ENCODE peak calls at places on chromosomes 2 and 18, in six cellular contexts. One of them, this sample, is unnamed.

GRCh38 chr2:25664531-25665307 is 8.7 kb downstream of the DTNB start:
- DNase-seq in A549: peak
- DNase-seq in aorta: peak
- DNase-seq in left lobe of liver: no peak
- DNase-seq in activated naive CD8-positive, alpha-beta T cell treated with anti-CD3 and anti-CD28 coated beads for 36 hours: peak
- DNase-seq in activated CD4-positive, CD25-positive, alpha-beta regulatory T cell treated with anti-CD3 and anti-CD28 coated beads, Interleukin-2, amount 50 U/mL, for 16 hours: no peak
- DNase-seq in this sample: peak

GRCh38 chr2:54629914-54630609 is 93.4 kb upstream of the EML6 start:
- DNase-seq in A549: peak
- DNase-seq in aorta: peak
- DNase-seq in left lobe of liver: peak
- DNase-seq in activated naive CD8-positive, alpha-beta T cell treated with anti-CD3 and anti-CD28 coated beads for 36 hours: peak
- DNase-seq in activated CD4-positive, CD25-positive, alpha-beta regulatory T cell treated with anti-CD3 and anti-CD28 coated beads, Interleukin-2, amount 50 U/mL, for 16 hours: no peak
- DNase-seq in this sample: peak

GRCh38 chr2:38722271-38723115 is 28.7 kb downstream of the SRSF7 start:
- DNase-seq in A549: no peak
- DNase-seq in aorta: no peak
- DNase-seq in left lobe of liver: no peak
- DNase-seq in activated naive CD8-positive, alpha-beta T cell treated with anti-CD3 and anti-CD28 coated beads for 36 hours: peak
- DNase-seq in activated CD4-positive, CD25-positive, alpha-beta regulatory T cell treated with anti-CD3 and anti-CD28 coated beads, Interleukin-2, amount 50 U/mL, for 16 hours: no peak
- DNase-seq in this sample: peak

GRCh38 chr2:105697781-105698449 is 46.8 kb upstream of the NCK2 start:
- DNase-seq in A549: no peak
- DNase-seq in aorta: no peak
- DNase-seq in left lobe of liver: no peak
- DNase-seq in activated naive CD8-positive, alpha-beta T cell treated with anti-CD3 and anti-CD28 coated beads for 36 hours: no peak
- DNase-seq in activated CD4-positive, CD25-positive, alpha-beta regulatory T cell treated with anti-CD3 and anti-CD28 coated beads, Interleukin-2, amount 50 U/mL, for 16 hours: no peak
- DNase-seq in this sample: no peak

GRCh38 chr2:85525567-85525966 is 13.4 kb upstream of the MAT2A start:
- DNase-seq in A549: no peak
- DNase-seq in aorta: no peak
- DNase-seq in left lobe of liver: no peak
- DNase-seq in activated naive CD8-positive, alpha-beta T cell treated with anti-CD3 and anti-CD28 coated beads for 36 hours: no peak
- DNase-seq in activated CD4-positive, CD25-positive, alpha-beta regulatory T cell treated with anti-CD3 and anti-CD28 coated beads, Interleukin-2, amount 50 U/mL, for 16 hours: no peak
- DNase-seq in this sample: no peak

GRCh38 chr18:48841381-48842258 is 109.1 kb downstream of the SMAD7 start:
- DNase-seq in A549: no peak
- DNase-seq in aorta: peak
- DNase-seq in left lobe of liver: no peak
- DNase-seq in activated naive CD8-positive, alpha-beta T cell treated with anti-CD3 and anti-CD28 coated beads for 36 hours: no peak
- DNase-seq in activated CD4-positive, CD25-positive, alpha-beta regulatory T cell treated with anti-CD3 and anti-CD28 coated beads, Interleukin-2, amount 50 U/mL, for 16 hours: no peak
- DNase-seq in this sample: no peak

GRCh38 chr2:123502926-123503325 is 522.2 kb upstream of the CNTNAP5 start:
- DNase-seq in A549: no peak
- DNase-seq in aorta: no peak
- DNase-seq in left lobe of liver: no peak
- DNase-seq in activated naive CD8-positive, alpha-beta T cell treated with anti-CD3 and anti-CD28 coated beads for 36 hours: no peak
- DNase-seq in activated CD4-positive, CD25-positive, alpha-beta regulatory T cell treated with anti-CD3 and anti-CD28 coated beads, Interleukin-2, amount 50 U/mL, for 16 hours: no peak
- DNase-seq in this sample: no peak

GRCh38 chr2:160257015-160257741 is 57.1 kb upstream of the ITGB6 start:
- DNase-seq in A549: peak
- DNase-seq in aorta: no peak
- DNase-seq in left lobe of liver: no peak
- DNase-seq in activated naive CD8-positive, alpha-beta T cell treated with anti-CD3 and anti-CD28 coated beads for 36 hours: no peak
- DNase-seq in activated CD4-positive, CD25-positive, alpha-beta regulatory T cell treated with anti-CD3 and anti-CD28 coated beads, Interleukin-2, amount 50 U/mL, for 16 hours: no peak
- DNase-seq in this sample: no peak

GRCh38 chr2:16161085-16161565 is 220.8 kb downstream of the MYCN start:
- DNase-seq in A549: no peak
- DNase-seq in aorta: no peak
- DNase-seq in left lobe of liver: no peak
- DNase-seq in activated naive CD8-positive, alpha-beta T cell treated with anti-CD3 and anti-CD28 coated beads for 36 hours: no peak
- DNase-seq in activated CD4-positive, CD25-positive, alpha-beta regulatory T cell treated with anti-CD3 and anti-CD28 coated beads, Interleukin-2, amount 50 U/mL, for 16 hours: no peak
- DNase-seq in this sample: no peak

GRCh38 chr2:20194097-20194989 is 30.6 kb downstream of the SDC1 start:
- DNase-seq in A549: no peak
- DNase-seq in aorta: no peak
- DNase-seq in left lobe of liver: no peak
- DNase-seq in activated naive CD8-positive, alpha-beta T cell treated with anti-CD3 and anti-CD28 coated beads for 36 hours: no peak
- DNase-seq in activated CD4-positive, CD25-positive, alpha-beta regulatory T cell treated with anti-CD3 and anti-CD28 coated beads, Interleukin-2, amount 50 U/mL, for 16 hours: no peak
- DNase-seq in this sample: no peak

GRCh38 chr18:48838166-48838775 is 112.5 kb downstream of the SMAD7 start:
- DNase-seq in A549: no peak
- DNase-seq in aorta: peak
- DNase-seq in left lobe of liver: no peak
- DNase-seq in activated naive CD8-positive, alpha-beta T cell treated with anti-CD3 and anti-CD28 coated beads for 36 hours: no peak
- DNase-seq in activated CD4-positive, CD25-positive, alpha-beta regulatory T cell treated with anti-CD3 and anti-CD28 coated beads, Interleukin-2, amount 50 U/mL, for 16 hours: no peak
- DNase-seq in this sample: no peak

This sample was measured in GM13976.